ENCODE peak calls at places on chromosomes 12 and 14, in eight cellular contexts. J is iPS DF 19.7; L is T-helper 2 cell; N is IMR-90; I is immature natural killer cell; X is LoVo; F is A172; H is activated CD4-positive, alpha-beta T cell treated with anti-CD3 and anti-CD28 coated beads for 24 hours. Q is an unnamed sample.

GRCh38 chr12:91640021-91640420 is 457.4 kb upstream of the DCN start:
- DNase-seq in J (no peak), L (no peak), N (no peak), I (no peak), X (no peak), F (no peak), H (no peak), Q (no peak)

GRCh38 chr12:112112423-112113132 is 4.0 kb upstream of the NAA25 start:
- DNase-seq in J (peak), L (no peak), N (no peak), I (no peak), X (peak), F (no peak), H (no peak), Q (no peak)

GRCh38 chr12:131723532-131723931 is 12.6 kb downstream of the SFSWAP start:
- DNase-seq in J (peak), L (no peak), N (no peak), I (no peak), X (no peak), F (no peak), H (no peak), Q (peak)

GRCh38 chr12:110766311-110767154 is 23.8 kb upstream of the PPP1CC start:
- DNase-seq in J (no peak), L (no peak), N (no peak), I (no peak), X (no peak), F (no peak), H (no peak), Q (no peak)

GRCh38 chr14:20676072-20676471 is 8.3 kb upstream of the RNASE4 start:
- DNase-seq in J (no peak), L (no peak), N (no peak), I (no peak), X (no peak), F (no peak), H (no peak), Q (no peak)

GRCh38 chr12:65208125-65208524 is 38.7 kb downstream of the LEMD3 start:
- DNase-seq in J (no peak), L (no peak), N (no peak), I (no peak), X (no peak), F (no peak), H (no peak), Q (no peak)

GRCh38 chr12:26239508-26240328 is 44.3 kb downstream of the SSPN start:
- DNase-seq in J (no peak), L (no peak), N (peak), I (no peak), X (peak), F (peak), H (no peak), Q (peak)

GRCh38 chr12:22306311-22306710 is 28.2 kb downstream of the ST8SIA1 start:
- DNase-seq in J (no peak), L (no peak), N (no peak), I (no peak), X (no peak), F (no peak), H (no peak), Q (no peak)

GRCh38 chr14:49207451-49207850 is 378.7 kb downstream of the RPS29 start:
- DNase-seq in J (no peak), L (no peak), N (no peak), I (no peak), X (no peak), F (no peak), H (no peak), Q (no peak)

GRCh38 chr14:35861204-35861868 is 35.2 kb downstream of the BRMS1L start:
- DNase-seq in J (no peak), L (no peak), N (no peak), I (no peak), X (no peak), F (no peak), H (no peak), Q (no peak)

GRCh38 chr12:8018666-8019581 is 13.6 kb upstream of the FOXJ2 start:
- DNase-seq in J (peak), L (no peak), N (no peak), I (peak), X (no peak), F (no peak), H (no peak), Q (peak)

GRCh38 chr12:76135456-76135855 is 51.0 kb upstream of the NAP1L1 start:
- DNase-seq in J (no peak), L (no peak), N (no peak), I (no peak), X (no peak), F (no peak), H (no peak), Q (no peak)

GRCh38 chr12:32535260-32535999 is 136.1 kb downstream of the FGD4 start:
- DNase-seq in J (no peak), L (no peak), N (peak), I (no peak), X (peak), F (peak), H (no peak), Q (no peak)

GRCh38 chr14:24795406-24795805 is 161.4 kb upstream of the GZMB start:
- DNase-seq in J (no peak), L (no peak), N (no peak), I (no peak), X (no peak), F (no peak), H (no peak), Q (no peak)

GRCh38 chr12:116381744-116382455 is 104.4 kb upstream of the MED13L start:
- DNase-seq in J (peak), L (no peak), N (peak), I (no peak), X (no peak), F (peak), H (no peak), Q (peak)

GRCh38 chr12:94263011-94263786 is 114.8 kb downstream of the PLXNC1 start:
- DNase-seq in J (no peak), L (peak), N (no peak), I (peak), X (no peak), F (no peak), H (peak), Q (no peak)

GRCh38 chr12:90922068-90922743 is 32.8 kb downstream of the CCER1 start:
- DNase-seq in J (no peak), L (no peak), N (peak), I (no peak), X (no peak), F (no peak), H (no peak), Q (no peak)

GRCh38 chr14:75453817-75454434 is 26.1 kb downstream of the JDP2 start:
- DNase-seq in J (no peak), L (no peak), N (no peak), I (peak), X (no peak), F (no peak), H (no peak), Q (no peak)

GRCh38 chr12:3698218-3698974 is 54.5 kb downstream of the CRACR2A start:
- DNase-seq in J (no peak), L (no peak), N (peak), I (no peak), X (no peak), F (peak), H (no peak), Q (no peak)

GRCh38 chr14:102230481-102231210 is 74.3 kb downstream of the MOK start:
- DNase-seq in J (no peak), L (no peak), N (no peak), I (no peak), X (no peak), F (no peak), H (no peak), Q (no peak)

GRCh38 chr14:34875031-34875922 is at the start of gene BAZ1A:
- DNase-seq in J (peak), L (no peak), N (peak), I (peak), X (peak), F (peak), H (peak), Q (peak)

GRCh38 chr12:795305-795704 is 42.9 kb downstream of the WNK1 start:
- DNase-seq in J (no peak), L (peak), N (no peak), I (no peak), X (no peak), F (no peak), H (peak), Q (no peak)

GRCh38 chr12:43102506-43103269 is 449.3 kb downstream of the ADAMTS20 start:
- DNase-seq in J (no peak), L (no peak), N (no peak), I (no peak), X (no peak), F (no peak), H (no peak), Q (no peak)

GRCh38 chr12:38892976-38893375 is 12.4 kb downstream of the CPNE8 start:
- DNase-seq in J (no peak), L (no peak), N (no peak), I (no peak), X (no peak), F (no peak), H (no peak), Q (no peak)

Q was measured in NT2/D1.